ENCODE peak calls at places on chromosomes 2 and 18, in seven cellular contexts. U, G, M, E, O, V and S are unnamed samples.

GRCh38 chr2:64166212-64166611 is 22.0 kb upstream of the PELI1 start:
- DNase-seq in O (no peak), E (no peak), U (no peak), G (no peak), M (no peak), V (no peak), S (no peak)

GRCh38 chr2:229300371-229300770 is 29.3 kb upstream of the PID1 start:
- DNase-seq in G (no peak), U (no peak), V (no peak), M (no peak), E (no peak), O (no peak), S (no peak)

GRCh38 chr18:8947576-8947975 is 154.9 kb upstream of the NDUFV2 start:
- DNase-seq in G (peak), V (no peak), E (no peak), M (peak), U (no peak), O (no peak), S (no peak)

GRCh38 chr18:79911009-79911870 is 40.2 kb downstream of the SLC66A2 start:
- DNase-seq in V (peak), O (no peak), U (no peak), E (peak), G (no peak), M (no peak), S (peak)

GRCh38 chr18:49878567-49878966 is 65.2 kb upstream of the ACAA2 start:
- DNase-seq in U (no peak), O (peak), V (no peak), M (peak), G (peak), E (no peak), S (no peak)

GRCh38 chr2:115161531-115162453 is 719.4 kb downstream of the DPP10 start:
- DNase-seq in V (no peak), O (no peak), U (no peak), G (no peak), E (peak), M (no peak), S (no peak)

GRCh38 chr2:239509388-239510143 is 108.7 kb upstream of the HDAC4 start:
- DNase-seq in O (no peak), G (no peak), U (no peak), V (no peak), M (no peak), E (no peak), S (no peak)

GRCh38 chr2:227163998-227164744 is at the start of the genes COL4A3 and COL4A4:
- DNase-seq in O (peak), V (no peak), E (peak), U (no peak), G (peak), M (no peak), S (peak)

GRCh38 chr2:219056896-219057708 is 3.6 kb downstream of the IHH start:
- DNase-seq in G (peak), V (no peak), O (no peak), U (no peak), E (no peak), M (no peak), S (no peak)

DNA sequence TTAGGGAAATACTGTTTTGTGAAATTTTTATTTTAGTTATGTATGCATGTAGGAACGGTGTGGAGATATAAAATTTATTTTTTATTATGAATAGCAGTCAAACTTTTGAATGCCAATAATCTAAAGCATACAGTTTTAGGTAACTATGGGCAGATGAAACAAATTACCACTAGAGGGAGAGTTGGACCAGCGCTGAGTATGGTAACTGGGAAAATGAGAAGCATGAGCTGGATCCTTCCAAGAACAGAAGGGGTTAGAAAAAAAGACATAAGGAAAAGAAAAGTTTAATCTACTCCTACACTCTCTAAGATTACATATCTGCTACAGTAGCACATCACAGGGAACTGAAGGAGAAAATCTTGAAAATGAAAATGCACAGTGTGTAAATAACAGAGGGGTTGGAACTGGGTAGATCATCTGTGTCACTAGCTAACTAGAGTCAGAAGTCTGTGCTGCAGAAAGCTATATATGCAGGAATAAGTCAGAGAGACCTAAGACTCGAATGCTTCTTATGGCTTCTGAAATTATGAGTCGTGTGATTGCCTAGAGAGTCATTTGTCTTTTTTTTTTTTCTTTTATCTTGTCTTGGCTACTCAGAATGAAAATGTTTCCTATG is 15.6 kb downstream of the REG3G start:
- DNase-seq in O (no peak), E (no peak), U (no peak), V (no peak), M (no peak), G (no peak), S (no peak)
- TF ChIP-seq CTCF in O (peak), E (peak), U (peak), V (peak), M (no peak), G (no peak), S (peak)

DNA sequence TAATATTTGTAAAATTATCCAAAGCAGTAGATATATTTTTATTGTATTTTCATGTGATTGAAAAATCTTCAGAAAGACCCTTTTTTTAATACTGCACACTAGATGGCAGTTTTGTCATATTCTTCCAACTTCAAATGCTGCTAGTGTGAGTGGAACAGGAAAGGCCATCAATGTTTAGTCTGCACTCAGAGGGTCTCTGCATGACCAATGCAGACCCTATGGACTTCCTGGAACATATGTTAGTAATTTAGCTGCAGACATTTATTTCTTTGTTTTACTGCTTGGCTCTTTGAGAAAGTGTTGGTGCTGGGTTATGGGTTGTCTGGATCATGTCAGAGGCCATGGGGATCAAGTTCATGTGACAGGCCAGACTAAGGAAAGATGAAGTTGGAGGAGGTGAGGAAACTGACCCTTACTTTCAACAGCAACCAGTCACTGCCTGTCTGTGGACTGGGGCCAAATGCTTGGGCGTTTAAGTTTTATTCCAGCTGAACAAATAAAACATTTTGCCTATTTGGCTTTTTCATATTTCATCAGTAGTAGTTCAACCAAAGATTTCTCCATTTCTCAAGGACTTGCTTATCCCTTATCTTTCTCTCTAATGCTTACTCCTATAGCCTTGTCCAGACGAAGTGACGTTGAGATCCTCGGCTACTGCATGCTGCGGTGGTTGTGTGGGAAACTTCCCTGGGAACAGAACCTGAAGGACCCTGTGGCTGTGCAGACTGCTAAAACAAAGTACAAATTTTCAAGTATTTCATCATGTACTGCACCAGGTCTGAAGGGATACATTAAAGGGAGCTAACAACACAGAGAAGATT is 84.8 kb downstream of the VRK2 start:
- DNase-seq in M (peak), E (no peak), G (peak), U (no peak), V (no peak), O (no peak), S (no peak)
- TF ChIP-seq CTCF in M (no peak), E (no peak), G (peak), U (no peak), V (peak), O (no peak), S (no peak)

GRCh38 chr18:3380384-3380961 is 69.5 kb upstream of the TGIF1 start:
- DNase-seq in E (peak), V (no peak), O (peak), U (no peak), M (peak), G (peak), S (peak)
- TF ChIP-seq CTCF in E (no peak), V (peak), O (peak), U (no peak), M (peak), G (peak), S (no peak)

DNA sequence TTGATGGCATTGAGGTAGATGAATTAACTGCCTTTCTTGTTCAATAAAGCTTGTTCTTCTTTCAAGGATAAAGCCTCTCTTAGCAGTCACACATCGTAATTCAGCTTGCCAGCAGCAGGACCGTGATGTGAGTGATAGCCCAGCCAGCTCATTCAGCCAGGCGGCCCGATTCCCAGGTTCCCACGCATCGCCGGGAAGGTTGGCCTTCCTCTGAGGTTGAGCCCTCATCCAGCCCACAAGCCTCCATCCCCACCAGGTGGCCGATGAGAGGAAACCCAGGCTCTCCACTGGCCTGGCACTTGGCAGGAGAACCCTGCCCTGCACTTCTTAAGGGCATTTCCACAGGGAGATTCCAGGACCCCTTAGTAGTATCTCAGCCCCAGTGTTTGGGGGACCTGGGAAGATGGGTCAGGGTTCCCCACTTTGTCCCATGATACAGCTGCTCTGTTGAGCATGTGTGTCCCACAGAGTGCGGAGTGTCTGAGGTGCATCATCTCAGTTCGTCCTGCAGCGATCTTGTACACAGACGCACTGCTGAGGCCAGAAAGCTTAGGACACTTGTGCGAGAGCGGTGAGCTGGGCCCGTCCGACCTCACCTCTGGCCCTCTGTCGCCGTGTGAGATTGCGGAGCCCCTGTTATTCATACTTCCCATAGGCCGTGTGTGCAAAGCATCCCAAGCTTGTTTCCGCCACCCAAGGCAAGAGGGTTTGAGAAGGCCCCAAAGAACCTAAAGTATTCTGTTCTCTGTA is 4.9 kb downstream of the AGAP1 start:
- DNase-seq in O (no peak), V (no peak), G (peak), U (no peak), M (no peak), E (no peak), S (no peak)
- TF ChIP-seq CTCF in O (peak), V (no peak), G (no peak), U (no peak), M (no peak), E (no peak), S (no peak)

GRCh38 chr2:237282568-237283128 is 131.3 kb downstream of the COL6A3 start:
- DNase-seq in M (peak), G (peak), O (no peak), E (no peak), V (no peak), U (no peak), S (no peak)

GRCh38 chr2:237280235-237280634 is 133.7 kb downstream of the COL6A3 start:
- DNase-seq in M (peak), E (no peak), O (no peak), U (no peak), G (peak), V (no peak), S (no peak)

GRCh38 chr2:237279012-237279768 is 134.8 kb downstream of the COL6A3 start:
- DNase-seq in E (no peak), U (no peak), G (no peak), O (no peak), V (no peak), M (no peak), S (no peak)

GRCh38 chr2:237281900-237282306 is 132.1 kb downstream of the COL6A3 start:
- DNase-seq in G (peak), V (no peak), U (no peak), M (peak), O (peak), E (no peak), S (no peak)

GRCh38 chr2:237280937-237281336 is 133.0 kb downstream of the COL6A3 start:
- DNase-seq in E (no peak), G (no peak), M (peak), O (no peak), V (no peak), U (no peak), S (no peak)
- TF ChIP-seq CTCF in E (no peak), G (no peak), M (no peak), O (no peak), V (no peak), U (no peak), S (no peak)

DNA sequence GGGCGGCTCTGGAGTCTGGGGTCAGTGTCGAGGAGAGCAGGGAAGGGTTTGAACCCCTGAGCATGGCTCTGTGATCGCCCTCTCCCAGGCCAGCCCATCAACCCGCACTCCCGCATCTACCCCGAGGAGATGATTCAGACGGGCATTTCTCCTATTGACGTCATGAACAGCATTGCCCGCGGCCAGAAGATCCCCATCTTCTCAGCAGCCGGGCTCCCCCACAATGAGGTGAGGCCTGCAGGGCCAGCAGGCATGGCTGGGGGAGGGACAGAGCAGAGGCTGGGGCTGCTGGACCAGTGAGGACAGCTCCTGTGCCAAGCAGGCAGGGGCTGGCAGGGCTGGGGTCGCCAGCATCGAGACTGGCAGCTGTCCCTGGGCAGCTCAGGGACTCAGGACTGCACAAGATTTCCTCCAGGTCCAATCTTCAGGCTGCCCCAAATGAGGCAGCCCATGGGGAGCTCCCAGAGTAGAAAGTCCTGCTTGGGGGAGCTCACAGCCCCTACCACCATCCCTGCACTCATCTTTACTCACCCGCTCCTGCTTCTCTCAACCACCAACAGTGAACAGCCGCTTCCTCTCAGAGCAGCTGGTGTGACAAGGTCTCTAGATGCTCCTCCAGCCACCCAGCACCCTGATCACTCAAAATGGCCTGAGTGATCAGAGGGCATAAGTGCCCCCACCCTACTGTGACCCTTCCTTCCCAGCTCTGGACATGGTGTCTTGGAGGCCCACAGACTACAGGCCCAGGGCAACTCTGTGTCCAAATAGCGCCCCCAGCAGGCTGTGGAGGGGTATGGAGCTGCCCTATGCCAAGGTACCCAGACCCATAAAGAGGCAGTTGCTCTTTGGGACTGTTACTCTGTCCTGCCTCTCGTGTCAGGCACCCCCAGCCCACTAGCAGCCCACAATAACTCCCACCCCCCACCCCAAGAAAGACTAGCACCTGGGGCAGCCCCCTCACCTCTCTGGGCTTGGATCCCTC is 18.3 kb upstream of the ANKRD53 start:
- DNase-seq in E (no peak), G (no peak), U (no peak), O (no peak), V (peak), M (no peak), S (peak)
- TF ChIP-seq CTCF in E (no peak), G (no peak), U (no peak), O (no peak), V (no peak), M (peak), S (no peak)

GRCh38 chr2:98479959-98480524 is 35.4 kb downstream of the INPP4A start:
- DNase-seq in U (no peak), M (peak), V (no peak), E (peak), G (peak), O (peak), S (no peak)
- TF ChIP-seq CTCF in U (no peak), M (no peak), V (no peak), E (no peak), G (no peak), O (no peak), S (no peak)